ENCODE peak calls at places on chromosomes 4 and X, in eight cellular contexts. P is neural crest cell, E is left cardiac atrium, N is foreskin fibroblast, Z is AG10803, B is psoas muscle, A is progenitor cell of endocrine pancreas, D is thyroid gland. T is an unnamed sample.

GRCh38 chr4:7237863-7238262 is 45.5 kb downstream of the SORCS2 start:
- DNase-seq in P (no peak), E (no peak), N (peak; percentile 46), Z (peak; percentile 63), B (no peak), A (no peak), D (no peak), T (no peak)

GRCh38 chr4:98627883-98628282 is 30.5 kb downstream of the TSPAN5 start:
- DNase-seq in P (no peak), E (no peak), N (peak; percentile 85), Z (peak; percentile 76), B (no peak), A (no peak), D (no peak), T (no peak)

GRCh38 chrX:110847334-110847733 is 51.7 kb upstream of the CHRDL1 start:
- DNase-seq in P (peak; percentile 40), E (no peak), N (peak; percentile 77), Z (peak; percentile 49), B (no peak), A (peak; percentile 14), D (no peak), T (peak; percentile 9)

GRCh38 chr4:189845145-189845846 is 95.4 kb upstream of the FRG1 start:
- DNase-seq in P (no peak), E (no peak), N (peak; percentile 22), Z (peak; percentile 31), B (no peak), A (no peak), D (no peak), T (no peak)

GRCh38 chrX:94057385-94057784 is 383.4 kb downstream of the FAM133A start:
- DNase-seq in P (no peak), E (no peak), N (no peak), Z (no peak), B (no peak), A (no peak), D (no peak), T (no peak)

GRCh38 chr4:127250577-127250976 is 382.2 kb upstream of the INTU start:
- DNase-seq in P (no peak), E (no peak), N (no peak), Z (no peak), B (no peak), A (no peak), D (no peak), T (no peak)

GRCh38 chrX:134931550-134931949 is 59.2 kb upstream of the SMIM10 start:
- DNase-seq in P (no peak), E (no peak), N (no peak), Z (no peak), B (no peak), A (no peak), D (no peak), T (no peak)

GRCh38 chr4:173074501-173074946 is 94.1 kb upstream of the GALNT7 start:
- DNase-seq in P (no peak), E (no peak), N (peak; percentile 89), Z (peak; percentile 58), B (no peak), A (no peak), D (no peak), T (no peak)

GRCh38 chr4:86685401-86685800 is 91.3 kb downstream of the PTPN13 start:
- DNase-seq in P (no peak), E (no peak), N (peak; percentile 23), Z (peak; percentile 65), B (no peak), A (no peak), D (no peak), T (no peak)

GRCh38 chrX:153870791-153871360 is 15.1 kb downstream of the L1CAM start:
- DNase-seq in P (no peak), E (no peak), N (no peak), Z (no peak), B (no peak), A (no peak), D (no peak), T (no peak)

GRCh38 chr4:178577933-178578332 is 1135.7 kb upstream of the AGA start:
- DNase-seq in P (no peak), E (no peak), N (no peak), Z (no peak), B (no peak), A (no peak), D (no peak), T (no peak)

GRCh38 chrX:106903291-106903820 is at the start of gene RIPPLY1:
- DNase-seq in P (no peak), E (no peak), N (no peak), Z (no peak), B (no peak), A (no peak), D (no peak), T (no peak)

GRCh38 chrX:65537229-65537628 is 2.6 kb upstream of the LAS1L start:
- DNase-seq in P (no peak), E (no peak), N (no peak), Z (peak; percentile 22), B (no peak), A (no peak), D (no peak), T (no peak)

GRCh38 chrX:68945081-68945602 is 116.3 kb downstream of the EFNB1 start:
- DNase-seq in P (no peak), E (no peak), N (no peak), Z (no peak), B (no peak), A (no peak), D (no peak), T (no peak)

GRCh38 chr4:141429933-141430332 is 206.4 kb upstream of the IL15 start:
- DNase-seq in P (no peak), E (no peak), N (no peak), Z (no peak), B (no peak), A (no peak), D (no peak), T (no peak)

GRCh38 chrX:1164322-1165288 is 47.8 kb downstream of the CRLF2 start:
- DNase-seq in P (peak; percentile 41), E (peak; percentile 31), N (no peak), Z (no peak), B (peak; percentile 15), A (no peak), D (peak; percentile 4), T (no peak)

GRCh38 chr4:183747380-183747779 is 88.3 kb downstream of the TRAPPC11 start:
- DNase-seq in P (no peak), E (no peak), N (no peak), Z (no peak), B (no peak), A (no peak), D (no peak), T (no peak)

GRCh38 chr4:10461091-10461849 is 4.0 kb upstream of the ZNF518B start:
- DNase-seq in P (peak; percentile 66), E (peak; percentile 68), N (peak; percentile 81), Z (peak; percentile 47), B (peak; percentile 50), A (peak; percentile 67), D (peak; percentile 40), T (peak; percentile 17)

GRCh38 chr4:15689540-15689939 is 7.9 kb downstream of the FAM200B start:
- DNase-seq in P (no peak), E (no peak), N (no peak), Z (no peak), B (no peak), A (no peak), D (no peak), T (no peak)

GRCh38 chrX:71652405-71652804 is 14.9 kb upstream of the LOC101059915 start:
- DNase-seq in P (peak; percentile 51), E (no peak), N (peak; percentile 65), Z (peak; percentile 54), B (no peak), A (no peak), D (peak; percentile 52), T (no peak)

GRCh38 chrX:54044877-54045328 is 630 bp upstream of the PHF8 start:
- DNase-seq in P (no peak), E (no peak), N (no peak), Z (no peak), B (no peak), A (no peak), D (no peak), T (no peak)

GRCh38 chr4:5636766-5637670 is 71.3 kb downstream of the EVC2 start:
- DNase-seq in P (no peak), E (no peak), N (peak; percentile 47), Z (no peak), B (no peak), A (no peak), D (no peak), T (no peak)

GRCh38 chr4:36196145-36196925 is 48.0 kb downstream of the ARAP2 start:
- DNase-seq in P (no peak), E (no peak), N (no peak), Z (no peak), B (no peak), A (no peak), D (no peak), T (no peak)

GRCh38 chr4:123468479-123469031 is 72.0 kb downstream of the SPRY1 start:
- DNase-seq in P (no peak), E (no peak), N (no peak), Z (no peak), B (no peak), A (no peak), D (no peak), T (no peak)

GRCh38 chrX:69102805-69103204 is 62.4 kb downstream of the PJA1 start:
- DNase-seq in P (no peak), E (no peak), N (no peak), Z (no peak), B (no peak), A (no peak), D (no peak), T (no peak)

GRCh38 chr4:139735381-139736256 is 70.0 kb downstream of the MGST2 start:
- DNase-seq in P (peak; percentile 63), E (peak; percentile 41), N (peak; percentile 48), Z (peak; percentile 8), B (peak; percentile 38), A (peak; percentile 49), D (no peak), T (no peak)

GRCh38 chrX:38982370-38982769 is 181.1 kb downstream of the MID1IP1 start:
- DNase-seq in P (no peak), E (no peak), N (no peak), Z (no peak), B (no peak), A (no peak), D (no peak), T (no peak)

GRCh38 chr4:137543198-137543597 is 10.9 kb upstream of the PCDH18 start:
- DNase-seq in P (no peak), E (no peak), N (peak; percentile 7), Z (no peak), B (no peak), A (no peak), D (no peak), T (no peak)

GRCh38 chr4:71333368-71333767 is 5.5 kb upstream of the SLC4A4 start:
- DNase-seq in P (no peak), E (no peak), N (no peak), Z (no peak), B (no peak), A (no peak), D (no peak), T (no peak)

GRCh38 chr4:43471950-43472349 is 579.4 kb downstream of the GRXCR1 start:
- DNase-seq in P (no peak), E (no peak), N (no peak), Z (no peak), B (no peak), A (no peak), D (no peak), T (no peak)

GRCh38 chrX:111181883-111182400 is 86.0 kb downstream of the PAK3 start:
- DNase-seq in P (no peak), E (no peak), N (no peak), Z (no peak), B (no peak), A (no peak), D (no peak), T (no peak)

GRCh38 chr4:40763228-40763716 is 13.5 kb downstream of the NSUN7 start:
- DNase-seq in P (no peak), E (no peak), N (peak; percentile 17), Z (peak; percentile 88), B (no peak), A (no peak), D (no peak), T (no peak)

GRCh38 chrX:37779857-37780256 is at the start of gene CYBB:
- DNase-seq in P (no peak), E (no peak), N (no peak), Z (no peak), B (no peak), A (no peak), D (no peak), T (no peak)

GRCh38 chr4:112142152-112142551 is 3.1 kb upstream of the FAM241A start:
- DNase-seq in P (no peak), E (no peak), N (no peak), Z (no peak), B (no peak), A (no peak), D (no peak), T (no peak)